ENCODE peak calls at places on chromosomes 1 and 21, in five cellular contexts. W is lower lobe of right lung, R is T-helper 1 cell, F is fibroblast of mammary gland, G is GDM1. H is an unnamed sample.

GRCh38 chr1:211356723-211357418 is 30.2 kb downstream of the TRAF5 start:
- DNase-seq in W (no peak), R (no peak), F (peak; percentile 84), G (no peak), H (no peak)

GRCh38 chr1:2128189-2128901 is 66.2 kb downstream of the FAAP20 start:
- DNase-seq in W (peak; percentile 89), R (no peak), F (no peak), G (no peak), H (no peak)

GRCh38 chr1:183543619-183544204 is 46.5 kb downstream of the NCF2 start:
- DNase-seq in W (no peak), R (peak; percentile 56), F (peak; percentile 75), G (peak; percentile 28), H (no peak)

GRCh38 chr1:181140398-181140797 is 51.9 kb downstream of the IER5 start:
- DNase-seq in W (no peak), R (peak; percentile 25), F (peak; percentile 50), G (no peak), H (no peak)

GRCh38 chr1:238485062-238485905 is 594.6 kb upstream of the ZP4 start:
- DNase-seq in W (no peak), R (no peak), F (peak; percentile 48), G (no peak), H (no peak)

GRCh38 chr1:117127840-117128239 is 6.3 kb upstream of the TRIM45 start:
- DNase-seq in W (no peak), R (no peak), F (no peak), G (no peak), H (no peak)

GRCh38 chr1:208004851-208005250 is 93.9 kb upstream of the CD34 start:
- DNase-seq in W (no peak), R (no peak), F (peak; percentile 83), G (no peak), H (no peak)

GRCh38 chr1:7611421-7612010 is 159.6 kb upstream of the VAMP3 start:
- DNase-seq in W (peak; percentile 23), R (no peak), F (no peak), G (no peak), H (no peak)

GRCh38 chr21:42560517-42561179 is 47.0 kb downstream of the SLC37A1 start:
- DNase-seq in W (no peak), R (no peak), F (no peak), G (no peak), H (no peak)

GRCh38 chr1:36133484-36133883 is 8.5 kb upstream of the COL8A2 start:
- DNase-seq in W (no peak), R (no peak), F (peak; percentile 96), G (no peak), H (no peak)

GRCh38 chr1:159821171-159821867 is 5.4 kb upstream of the SLAMF8 start:
- DNase-seq in W (peak; percentile 49), R (no peak), F (no peak), G (no peak), H (peak; percentile 34)

GRCh38 chr1:19688041-19688842 is 23.6 kb downstream of the HTR6 start:
- DNase-seq in W (no peak), R (no peak), F (no peak), G (no peak), H (no peak)

GRCh38 chr1:21124846-21125245 is 51.9 kb downstream of the EIF4G3 start:
- DNase-seq in W (no peak), R (no peak), F (peak; percentile 44), G (no peak), H (no peak)

GRCh38 chr1:109750920-109751319 is 10.1 kb upstream of the GSTM3 start:
- DNase-seq in W (no peak), R (no peak), F (no peak), G (no peak), H (no peak)

GRCh38 chr1:203323587-203323986 is 18.3 kb downstream of the BTG2 start:
- DNase-seq in W (peak; percentile 64), R (no peak), F (no peak), G (no peak), H (no peak)

GRCh38 chr1:51519048-51519856 is at the start of gene EPS15:
- DNase-seq in W (peak; percentile 93), R (peak; percentile 85), F (peak; percentile 70), G (peak; percentile 75), H (peak; percentile 74)

GRCh38 chr1:150512846-150513245 is 2.7 kb upstream of the FALEC start:
- DNase-seq in W (no peak), R (no peak), F (peak; percentile 26), G (no peak), H (no peak)

GRCh38 chr1:85623061-85623471 is 42.5 kb downstream of the CCN1 start:
- DNase-seq in W (no peak), R (peak; percentile 25), F (peak; percentile 91), G (no peak), H (no peak)

GRCh38 chr1:59292557-59292956 is 4.3 kb upstream of the FGGY start:
- DNase-seq in W (no peak), R (peak; percentile 73), F (peak; percentile 71), G (peak; percentile 61), H (no peak)

GRCh38 chr21:34580181-34580700 is 34.7 kb downstream of the RCAN1 start:
- DNase-seq in W (no peak), R (no peak), F (peak; percentile 5), G (no peak), H (no peak)

GRCh38 chr1:16012590-16013219 is 5.1 kb downstream of the HSPB7 start:
- DNase-seq in W (peak; percentile 81), R (peak; percentile 27), F (no peak), G (no peak), H (no peak)

H was measured in 8988T.